ENCODE peak calls at places on chromosomes 4 and X, in ten cellular contexts. P is C1 segment of cervical spinal cord; Z is psoas muscle; V is activated CD4-positive, alpha-beta T cell treated with anti-CD3 and anti-CD28 coated beads for 24 hours; I is NCI-H1092; Q is fibroblast of mammary gland; Y is germinal center; K is stimulated activated CD4-positive, alpha-beta T cell treated with anti-CD3 and anti-CD28 coated beads, TNF-alpha, amount 100 ng/mL, for 4 hours; W is 8988T; U is GM13976. H is an unnamed sample.

GRCh38 chr4:144338834-144339233 is 198.3 kb upstream of the GYPA start:
- DNase-seq in Q (no peak), V (no peak), Y (no peak), U (no peak), P (no peak), K (no peak), W (no peak), Z (no peak), I (no peak), H (no peak)

GRCh38 chrX:131907488-131908314 is 115.4 kb upstream of the STK26 start:
- DNase-seq in K (no peak), W (no peak), P (no peak), I (no peak), Y (no peak), Z (no peak), Q (no peak), U (no peak), V (no peak), H (no peak)

GRCh38 chr4:87848622-87849351 is 16.0 kb downstream of the MEPE start:
- DNase-seq in Z (no peak), K (no peak), W (no peak), I (peak; percentile 49), V (no peak), Y (peak; percentile 43), Q (peak; percentile 73), P (no peak), U (no peak), H (no peak)

GRCh38 chrX:37921758-37922157 is 74.4 kb upstream of the DYNLT3 start:
- DNase-seq in Y (no peak), I (no peak), V (no peak), W (no peak), Z (no peak), Q (peak; percentile 82), U (no peak), K (no peak), P (no peak), H (no peak)

GRCh38 chrX:44106864-44107263 is 133.7 kb upstream of the NDP start:
- DNase-seq in K (no peak), P (no peak), Q (no peak), Y (no peak), W (no peak), I (no peak), V (no peak), Z (no peak), U (no peak), H (no peak)

GRCh38 chr4:95318044-95318443 is 230.7 kb downstream of the UNC5C start:
- DNase-seq in V (no peak), Q (no peak), P (no peak), W (no peak), Y (no peak), I (no peak), K (no peak), U (no peak), Z (no peak), H (no peak)

GRCh38 chr4:29046716-29047115 is 1673.5 kb upstream of the PCDH7 start:
- DNase-seq in I (no peak), V (no peak), K (no peak), P (no peak), Y (no peak), U (no peak), Q (peak; percentile 60), W (no peak), Z (no peak), H (no peak)

GRCh38 chr4:84028340-84028739 is 470.8 kb downstream of the NKX6-1 start:
- DNase-seq in W (no peak), P (no peak), K (no peak), Z (no peak), V (no peak), U (no peak), I (no peak), Q (no peak), Y (no peak), H (no peak)

GRCh38 chrX:48896611-48897011 is 957 bp downstream of the TIMM17B start:
- DNase-seq in K (no peak), W (peak; percentile 9), Z (no peak), P (no peak), U (no peak), Q (peak; percentile 34), I (no peak), Y (no peak), V (no peak), H (no peak)

GRCh38 chr4:8846046-8846720 is 25.5 kb downstream of the HMX1 start:
- DNase-seq in P (no peak), I (no peak), U (no peak), Q (no peak), Z (peak; percentile 24), W (no peak), K (no peak), V (no peak), Y (no peak), H (no peak)

GRCh38 chrX:65688403-65688881 is 21.0 kb downstream of the MSN start:
- DNase-seq in Z (no peak), Y (no peak), P (no peak), U (peak; percentile 52), K (no peak), W (no peak), I (no peak), Q (peak; percentile 83), V (no peak), H (peak; percentile 69)

GRCh38 chr4:73653695-73654106 is 33.5 kb upstream of the RASSF6 start:
- DNase-seq in Q (peak; percentile 71), Z (no peak), I (peak; percentile 73), K (no peak), U (peak; percentile 34), Y (peak; percentile 74), P (no peak), V (no peak), W (no peak), H (peak; percentile 39)

H was measured in GM06990.